ENCODE peak calls at places on chromosomes 7 and 10, in seven cellular contexts. W is NCI-H526 treated with DMSO at 0.1 percent for 48 hours, A is retina, M is heart left ventricle, E is GM20000, O is transverse colon, S is brain microvascular endothelial cell. V is an unnamed sample.

GRCh38 chr10:4201866-4202825 is 417.1 kb upstream of the KLF6 start:
- DNase-seq in W (no peak), A (no peak), M (no peak), E (no peak), O (no peak), S (no peak), V (no peak)

GRCh38 chr7:148991536-148991935 is 36.8 kb downstream of the PDIA4 start:
- DNase-seq in W (no peak), A (no peak), M (no peak), E (no peak), O (no peak), S (no peak), V (no peak)

GRCh38 chr7:157779206-157779605 is 442.4 kb downstream of the DNAJB6 start:
- DNase-seq in W (no peak), A (no peak), M (no peak), E (no peak), O (no peak), S (no peak), V (no peak)

GRCh38 chr7:94301024-94301588 is 93.6 kb upstream of the COL1A2 start:
- DNase-seq in W (no peak), A (peak; percentile 49), M (peak; percentile 83), E (no peak), O (peak; percentile 52), S (peak; percentile 97), V (peak; percentile 66)

GRCh38 chr7:44066111-44066460 is 719 bp upstream of the PGAM2 start:
- DNase-seq in W (no peak), A (no peak), M (no peak), E (no peak), O (no peak), S (no peak), V (no peak)

GRCh38 chr7:149304006-149304405 is 42.0 kb downstream of the ZNF783 start:
- DNase-seq in W (no peak), A (no peak), M (no peak), E (no peak), O (no peak), S (no peak), V (no peak)

GRCh38 chr7:66183700-66184099 is 21.4 kb upstream of the TPST1 start:
- DNase-seq in W (no peak), A (no peak), M (no peak), E (no peak), O (no peak), S (peak; percentile 92), V (no peak)

GRCh38 chr7:436367-437128 is 83.1 kb downstream of the PDGFA start:
- DNase-seq in W (no peak), A (no peak), M (no peak), E (no peak), O (no peak), S (no peak), V (no peak)

GRCh38 chr7:121505021-121505420 is 108.9 kb upstream of the FAM3C start:
- DNase-seq in W (no peak), A (no peak), M (no peak), E (no peak), O (no peak), S (peak; percentile 20), V (no peak)

GRCh38 chr7:46544396-46545008 is 623.4 kb upstream of the IGFBP3 start:
- DNase-seq in W (no peak), A (no peak), M (no peak), E (no peak), O (no peak), S (no peak), V (no peak)

GRCh38 chr7:23184709-23185354 is 3.0 kb downstream of the NUP42 start:
- DNase-seq in W (peak; percentile 19), A (peak; percentile 31), M (peak; percentile 51), E (no peak), O (peak; percentile 43), S (peak; percentile 57), V (no peak)

GRCh38 chr7:25716421-25716820 is 435.6 kb upstream of the NFE2L3 start:
- DNase-seq in W (no peak), A (no peak), M (no peak), E (no peak), O (no peak), S (peak; percentile 76), V (no peak)

GRCh38 chr7:81470084-81470723 is 299.6 kb downstream of the HGF start:
- DNase-seq in W (peak; percentile 49), A (peak; percentile 68), M (peak; percentile 73), E (peak; percentile 28), O (peak; percentile 82), S (peak; percentile 56), V (peak; percentile 72)

GRCh38 chr7:47327698-47328391 is 254.1 kb downstream of the TNS3 start:
- DNase-seq in W (peak; percentile 25), A (peak; percentile 80), M (peak; percentile 97), E (no peak), O (peak; percentile 79), S (peak; percentile 73), V (peak; percentile 82)

GRCh38 chr10:28266449-28267224 is 36.2 kb downstream of the MPP7 start:
- DNase-seq in W (no peak), A (no peak), M (no peak), E (no peak), O (no peak), S (no peak), V (no peak)

GRCh38 chr7:48147078-48147591 is 24.1 kb upstream of the ABCA13 start:
- DNase-seq in W (no peak), A (no peak), M (no peak), E (no peak), O (peak; percentile 54), S (no peak), V (no peak)

GRCh38 chr10:122882798-122883197 is 3.4 kb upstream of the FAM24B start:
- DNase-seq in W (no peak), A (no peak), M (no peak), E (no peak), O (no peak), S (no peak), V (no peak)

GRCh38 chr7:56483861-56484550 is 367.8 kb upstream of the NUPR2 start:
- DNase-seq in W (no peak), A (no peak), M (no peak), E (no peak), O (no peak), S (no peak), V (no peak)

GRCh38 chr7:17682586-17682985 is 257.7 kb downstream of the SNX13 start:
- DNase-seq in W (no peak), A (no peak), M (no peak), E (no peak), O (no peak), S (no peak), V (no peak)

GRCh38 chr7:19051767-19052375 is 65.6 kb downstream of the TWIST1 start:
- DNase-seq in W (no peak), A (no peak), M (no peak), E (peak; percentile 44), O (peak; percentile 18), S (peak; percentile 43), V (no peak)

GRCh38 chr7:151796091-151796870 is 80.6 kb downstream of the PRKAG2 start:
- DNase-seq in W (no peak), A (no peak), M (no peak), E (no peak), O (peak; percentile 30), S (no peak), V (no peak)

GRCh38 chr10:12966067-12966466 is 35.4 kb downstream of the CCDC3 start:
- DNase-seq in W (no peak), A (no peak), M (no peak), E (no peak), O (no peak), S (no peak), V (peak; percentile 8)

GRCh38 chr7:75937958-75938786 is 23.2 kb downstream of the POR start:
- DNase-seq in W (no peak), A (peak; percentile 54), M (peak; percentile 84), E (no peak), O (peak; percentile 26), S (peak; percentile 87), V (peak; percentile 70)

GRCh38 chr7:122984021-122984420 is 11.5 kb downstream of the TAS2R16 start:
- DNase-seq in W (no peak), A (no peak), M (no peak), E (no peak), O (no peak), S (no peak), V (no peak)

GRCh38 chr7:71752171-71752935 is 620.4 kb downstream of the GALNT17 start:
- DNase-seq in W (peak; percentile 2), A (peak; percentile 83), M (no peak), E (peak; percentile 63), O (peak; percentile 28), S (peak; percentile 12), V (no peak)

GRCh38 chr7:91046322-91047088 is 217.7 kb upstream of the FZD1 start:
- DNase-seq in W (no peak), A (no peak), M (no peak), E (no peak), O (no peak), S (no peak), V (no peak)

GRCh38 chr10:67088035-67088434 is 162.2 kb downstream of the LRRTM3 start:
- DNase-seq in W (no peak), A (no peak), M (no peak), E (no peak), O (no peak), S (no peak), V (no peak)

GRCh38 chr10:127375423-127375822 is 173.7 kb upstream of the NPS start:
- DNase-seq in W (no peak), A (no peak), M (no peak), E (no peak), O (no peak), S (no peak), V (no peak)

GRCh38 chr10:72081210-72081609 is 7.1 kb downstream of the SPOCK2 start:
- DNase-seq in W (no peak), A (no peak), M (no peak), E (no peak), O (no peak), S (no peak), V (no peak)

GRCh38 chr7:150852371-150852905 is at the start of gene AOC1:
- DNase-seq in W (no peak), A (no peak), M (no peak), E (no peak), O (peak; percentile 91), S (no peak), V (peak; percentile 26)

GRCh38 chr7:149865437-149865836 is 8.3 kb upstream of the ATP6V0E2 start:
- DNase-seq in W (no peak), A (no peak), M (no peak), E (no peak), O (peak; percentile 40), S (no peak), V (no peak)

GRCh38 chr10:21556527-21556926 is 22.5 kb downstream of the MLLT10 start:
- DNase-seq in W (no peak), A (no peak), M (no peak), E (no peak), O (no peak), S (no peak), V (no peak)

GRCh38 chr10:78360284-78360683 is 326.6 kb downstream of the RPS24 start:
- DNase-seq in W (no peak), A (no peak), M (no peak), E (no peak), O (no peak), S (no peak), V (no peak)

GRCh38 chr7:138669364-138669763 is 31.8 kb downstream of the SVOPL start:
- DNase-seq in W (no peak), A (no peak), M (no peak), E (no peak), O (peak; percentile 46), S (no peak), V (no peak)

GRCh38 chr10:29345144-29345892 is 56.4 kb downstream of the LYZL1 start:
- DNase-seq in W (no peak), A (no peak), M (no peak), E (no peak), O (no peak), S (no peak), V (no peak)

GRCh38 chr7:7563269-7563668 is 3.4 kb upstream of the MIOS start:
- DNase-seq in W (no peak), A (no peak), M (no peak), E (no peak), O (no peak), S (no peak), V (no peak)

GRCh38 chr7:96417784-96418183 is 95.9 kb upstream of the SLC25A13 start:
- DNase-seq in W (no peak), A (no peak), M (no peak), E (no peak), O (no peak), S (no peak), V (no peak)

GRCh38 chr7:40156988-40157387 is 22.2 kb downstream of the SUGCT start:
- DNase-seq in W (no peak), A (no peak), M (no peak), E (no peak), O (peak; percentile 35), S (no peak), V (no peak)

V was measured in ureter.